ENCODE peak calls at places on chromosomes 7 and 10, in five cellular contexts. One of them, this sample, is unnamed.

GRCh38 chr7:47293884-47294568 is 287.9 kb downstream of the TNS3 start:
- DNase-seq in spleen: no peak
- DNase-seq in K562: no peak
- DNase-seq in esophagus muscularis mucosa: no peak
- DNase-seq in IMR-90: peak; percentile 51
- DNase-seq in this sample: no peak

GRCh38 chr7:16419126-16419525 is 2.2 kb downstream of the CRPPA start:
- DNase-seq in IMR-90: no peak
- DNase-seq in spleen: no peak
- DNase-seq in esophagus muscularis mucosa: no peak
- DNase-seq in K562: no peak
- DNase-seq in this sample: no peak

GRCh38 chr7:22413211-22413610 is 56.3 kb upstream of the RAPGEF5 start:
- DNase-seq in K562: no peak
- DNase-seq in spleen: no peak
- DNase-seq in esophagus muscularis mucosa: no peak
- DNase-seq in IMR-90: no peak
- DNase-seq in this sample: no peak

GRCh38 chr10:50615654-50616053 is 8.1 kb downstream of the SGMS1 start:
- DNase-seq in spleen: no peak
- DNase-seq in esophagus muscularis mucosa: no peak
- DNase-seq in K562: no peak
- DNase-seq in IMR-90: no peak
- DNase-seq in this sample: no peak

GRCh38 chr7:99793443-99793842 is 9.5 kb upstream of the CYP3A4 start:
- DNase-seq in IMR-90: no peak
- DNase-seq in esophagus muscularis mucosa: no peak
- DNase-seq in K562: no peak
- DNase-seq in spleen: no peak
- DNase-seq in this sample: no peak

GRCh38 chr10:4243651-4244050 is 458.6 kb upstream of the KLF6 start:
- DNase-seq in K562: no peak
- DNase-seq in esophagus muscularis mucosa: no peak
- DNase-seq in spleen: no peak
- DNase-seq in IMR-90: peak; percentile 100
- DNase-seq in this sample: no peak

GRCh38 chr10:124547651-124548168 is 86.1 kb downstream of the LHPP start:
- DNase-seq in esophagus muscularis mucosa: no peak
- DNase-seq in spleen: no peak
- DNase-seq in K562: peak; percentile 52
- DNase-seq in IMR-90: peak; percentile 19
- DNase-seq in this sample: no peak

GRCh38 chr7:7491044-7491443 is 44.6 kb downstream of the COL28A1 start:
- DNase-seq in spleen: no peak
- DNase-seq in K562: no peak
- DNase-seq in IMR-90: peak; percentile 52
- DNase-seq in esophagus muscularis mucosa: no peak
- DNase-seq in this sample: no peak

GRCh38 chr7:79692015-79692414 is 238.5 kb upstream of the MAGI2 start:
- DNase-seq in K562: no peak
- DNase-seq in spleen: no peak
- DNase-seq in IMR-90: peak; percentile 93
- DNase-seq in esophagus muscularis mucosa: no peak
- DNase-seq in this sample: no peak

GRCh38 chr7:154574235-154574634 is 428.7 kb downstream of the PAXIP1 start:
- DNase-seq in spleen: no peak
- DNase-seq in IMR-90: no peak
- DNase-seq in K562: no peak
- DNase-seq in esophagus muscularis mucosa: peak; percentile 17
- DNase-seq in this sample: no peak

GRCh38 chr7:128410092-128410665 is 397 bp upstream of the IMPDH1 start:
- DNase-seq in esophagus muscularis mucosa: peak; percentile 94
- DNase-seq in IMR-90: peak; percentile 81
- DNase-seq in K562: peak; percentile 69
- DNase-seq in spleen: peak; percentile 92
- DNase-seq in this sample: peak; percentile 94

GRCh38 chr7:87687653-87688254 is 59.6 kb downstream of the RUNDC3B start:
- DNase-seq in K562: no peak
- DNase-seq in IMR-90: no peak
- DNase-seq in spleen: no peak
- DNase-seq in esophagus muscularis mucosa: no peak
- DNase-seq in this sample: no peak

GRCh38 chr7:19116121-19117080 is 1.0 kb downstream of the TWIST1 start:
- DNase-seq in esophagus muscularis mucosa: no peak
- DNase-seq in IMR-90: peak; percentile 50
- DNase-seq in spleen: peak; percentile 74
- DNase-seq in K562: no peak
- DNase-seq in this sample: no peak

GRCh38 chr7:96189129-96189815 is 132.6 kb downstream of the SLC25A13 start:
- DNase-seq in K562: no peak
- DNase-seq in esophagus muscularis mucosa: no peak
- DNase-seq in spleen: no peak
- DNase-seq in IMR-90: no peak
- DNase-seq in this sample: no peak

GRCh38 chr7:36875794-36876193 is 151.5 kb upstream of the AOAH start:
- DNase-seq in IMR-90: no peak
- DNase-seq in esophagus muscularis mucosa: no peak
- DNase-seq in spleen: no peak
- DNase-seq in K562: no peak
- DNase-seq in this sample: no peak

GRCh38 chr10:68560916-68561691 is 967 bp downstream of the TET1 start:
- DNase-seq in IMR-90: peak; percentile 36
- DNase-seq in spleen: no peak
- DNase-seq in esophagus muscularis mucosa: no peak
- DNase-seq in K562: peak; percentile 83
- DNase-seq in this sample: no peak

GRCh38 chr10:115402690-115403089 is 309.5 kb downstream of the ATRNL1 start:
- DNase-seq in IMR-90: peak; percentile 30
- DNase-seq in esophagus muscularis mucosa: no peak
- DNase-seq in K562: no peak
- DNase-seq in spleen: no peak
- DNase-seq in this sample: no peak

GRCh38 chr10:43209064-43209455 is 57.8 kb downstream of the RASGEF1A start:
- DNase-seq in IMR-90: no peak
- DNase-seq in K562: no peak
- DNase-seq in esophagus muscularis mucosa: no peak
- DNase-seq in spleen: peak; percentile 54
- DNase-seq in this sample: no peak

GRCh38 chr10:78690354-78691111 is 378.2 kb upstream of the ZMIZ1 start:
- DNase-seq in spleen: no peak
- DNase-seq in IMR-90: no peak
- DNase-seq in esophagus muscularis mucosa: peak; percentile 70
- DNase-seq in K562: no peak
- DNase-seq in this sample: peak; percentile 37

GRCh38 chr7:132437730-132438129 is 138.5 kb downstream of the PLXNA4 start:
- DNase-seq in K562: no peak
- DNase-seq in esophagus muscularis mucosa: no peak
- DNase-seq in IMR-90: no peak
- DNase-seq in spleen: no peak
- DNase-seq in this sample: no peak

GRCh38 chr7:107958764-107959526 is 44.0 kb downstream of the LAMB1 start:
- DNase-seq in esophagus muscularis mucosa: no peak
- DNase-seq in spleen: no peak
- DNase-seq in K562: no peak
- DNase-seq in IMR-90: peak; percentile 90
- DNase-seq in this sample: no peak

GRCh38 chr10:100120550-100120949 is 38.9 kb upstream of the CPN1 start:
- DNase-seq in IMR-90: no peak
- DNase-seq in K562: no peak
- DNase-seq in esophagus muscularis mucosa: no peak
- DNase-seq in spleen: no peak
- DNase-seq in this sample: no peak

GRCh38 chr7:27375958-27376357 is 133.4 kb downstream of the EVX1 start:
- DNase-seq in K562: no peak
- DNase-seq in spleen: no peak
- DNase-seq in esophagus muscularis mucosa: no peak
- DNase-seq in IMR-90: no peak
- DNase-seq in this sample: no peak

GRCh38 chr7:17680026-17680425 is 260.3 kb downstream of the SNX13 start:
- DNase-seq in esophagus muscularis mucosa: no peak
- DNase-seq in IMR-90: peak; percentile 83
- DNase-seq in K562: no peak
- DNase-seq in spleen: no peak
- DNase-seq in this sample: peak; percentile 95

GRCh38 chr10:22156750-22157149 is 61.1 kb downstream of the EBLN1 start:
- DNase-seq in esophagus muscularis mucosa: peak; percentile 66
- DNase-seq in IMR-90: no peak
- DNase-seq in spleen: no peak
- DNase-seq in K562: no peak
- DNase-seq in this sample: no peak

GRCh38 chr10:51073461-51074237 is 638 bp upstream of the PRKG1 start:
- DNase-seq in esophagus muscularis mucosa: no peak
- DNase-seq in K562: no peak
- DNase-seq in IMR-90: peak; percentile 31
- DNase-seq in spleen: peak; percentile 68
- DNase-seq in this sample: no peak

GRCh38 chr10:66349076-66349475 is 576.8 kb upstream of the LRRTM3 start:
- DNase-seq in K562: no peak
- DNase-seq in spleen: no peak
- DNase-seq in esophagus muscularis mucosa: no peak
- DNase-seq in IMR-90: no peak
- DNase-seq in this sample: no peak

GRCh38 chr7:35702541-35702940 is 7.6 kb upstream of the HERPUD2 start:
- DNase-seq in esophagus muscularis mucosa: no peak
- DNase-seq in K562: no peak
- DNase-seq in IMR-90: no peak
- DNase-seq in spleen: no peak
- DNase-seq in this sample: no peak

GRCh38 chr7:122944682-122945303 is 50.7 kb downstream of the TAS2R16 start:
- DNase-seq in spleen: no peak
- DNase-seq in esophagus muscularis mucosa: no peak
- DNase-seq in IMR-90: no peak
- DNase-seq in K562: no peak
- DNase-seq in this sample: no peak

GRCh38 chr7:55100172-55100961 is 81.5 kb downstream of the EGFR start:
- DNase-seq in esophagus muscularis mucosa: peak; percentile 95
- DNase-seq in spleen: no peak
- DNase-seq in IMR-90: peak; percentile 45
- DNase-seq in K562: no peak
- DNase-seq in this sample: peak; percentile 88

GRCh38 chr10:60572511-60573194 is 183.0 kb upstream of the ANK3 start:
- DNase-seq in esophagus muscularis mucosa: no peak
- DNase-seq in spleen: no peak
- DNase-seq in K562: no peak
- DNase-seq in IMR-90: peak; percentile 67
- DNase-seq in this sample: no peak

DNA sequence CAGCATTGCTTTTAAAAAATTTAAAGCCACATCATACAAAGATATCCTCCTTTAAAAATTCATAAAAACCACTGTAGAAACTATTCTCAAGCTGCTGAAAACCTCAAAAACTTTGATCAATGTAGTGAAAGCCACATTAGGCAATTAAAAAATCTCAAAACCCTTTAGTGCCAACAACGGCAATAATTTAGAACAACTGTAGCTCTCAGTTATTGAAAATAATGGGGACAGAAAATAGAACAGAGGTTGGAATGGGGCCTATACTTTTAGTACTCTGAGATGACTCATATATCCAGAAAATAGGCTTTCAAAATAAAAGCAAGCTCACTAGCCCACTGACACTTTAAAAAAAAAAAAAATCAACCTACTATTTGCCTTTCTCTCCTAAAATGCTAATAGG is 87.5 kb downstream of the GSAP start:
- DNase-seq in spleen: no peak
- DNase-seq in esophagus muscularis mucosa: no peak
- DNase-seq in K562: no peak
- DNase-seq in IMR-90: peak; percentile 46
- DNase-seq in this sample: no peak
- H3K4me3 ChIP-seq in spleen: no peak overlapping the region
- H3K4me3 ChIP-seq in esophagus muscularis mucosa: no peak overlapping the region
- H3K4me3 ChIP-seq in K562: no peak overlapping the region
- H3K4me3 ChIP-seq in IMR-90: no peak overlapping the region
- H3K4me3 ChIP-seq in this sample: no peak overlapping the region

GRCh38 chr10:71999360-72000072 is 35.3 kb downstream of the CHST3 start:
- DNase-seq in esophagus muscularis mucosa: no peak
- DNase-seq in IMR-90: peak; percentile 73
- DNase-seq in spleen: peak; percentile 77
- DNase-seq in K562: no peak
- DNase-seq in this sample: no peak

GRCh38 chr10:72000073-72001025 is 36.2 kb downstream of the CHST3 start:
- DNase-seq in spleen: no peak
- DNase-seq in IMR-90: no peak
- DNase-seq in K562: no peak
- DNase-seq in esophagus muscularis mucosa: no peak
- DNase-seq in this sample: no peak

GRCh38 chr10:71996598-71997371 is 32.6 kb downstream of the CHST3 start:
- DNase-seq in spleen: no peak
- DNase-seq in esophagus muscularis mucosa: no peak
- DNase-seq in IMR-90: no peak
- DNase-seq in K562: no peak
- DNase-seq in this sample: no peak

GRCh38 chr10:71998840-71999194 is 34.6 kb downstream of the CHST3 start:
- DNase-seq in esophagus muscularis mucosa: no peak
- DNase-seq in spleen: peak; percentile 85
- DNase-seq in K562: no peak
- DNase-seq in IMR-90: peak; percentile 75
- DNase-seq in this sample: no peak

GRCh38 chr10:71998119-71998839 is 34.1 kb downstream of the CHST3 start:
- DNase-seq in K562: no peak
- DNase-seq in IMR-90: no peak
- DNase-seq in esophagus muscularis mucosa: no peak
- DNase-seq in spleen: peak; percentile 82
- DNase-seq in this sample: no peak
- H3K4me1 ChIP-seq in K562: peaks cover 10% of the 10 kb centered on the region
- H3K4me1 ChIP-seq in IMR-90: peaks cover 36% of the 10 kb centered on the region
- H3K4me1 ChIP-seq in esophagus muscularis mucosa: peaks cover 73% of the 10 kb centered on the region
- H3K4me1 ChIP-seq in spleen: peaks cover 35% of the 10 kb centered on the region
- H3K4me1 ChIP-seq in this sample: peaks cover 67% of the 10 kb centered on the region

GRCh38 chr7:105826143-105826542 is 50.3 kb downstream of the ATXN7L1 start:
- DNase-seq in K562: no peak
- DNase-seq in IMR-90: peak; percentile 34
- DNase-seq in esophagus muscularis mucosa: no peak
- DNase-seq in spleen: no peak
- DNase-seq in this sample: no peak
- H3K4me3 ChIP-seq in K562: no peak overlapping the region
- H3K4me3 ChIP-seq in IMR-90: no peak overlapping the region
- H3K4me3 ChIP-seq in esophagus muscularis mucosa: no peak overlapping the region
- H3K4me3 ChIP-seq in spleen: no peak overlapping the region
- H3K4me3 ChIP-seq in this sample: no peak overlapping the region

GRCh38 chr10:114310346-114310745 is 71.3 kb downstream of the VWA2 start:
- DNase-seq in IMR-90: no peak
- DNase-seq in spleen: peak; percentile 43
- DNase-seq in esophagus muscularis mucosa: no peak
- DNase-seq in K562: no peak
- DNase-seq in this sample: no peak
- H3K4me1 ChIP-seq in IMR-90: peaks cover 10% of the 10 kb centered on the region
- H3K4me1 ChIP-seq in spleen: no peaks in the 10 kb centered on the region
- H3K4me1 ChIP-seq in esophagus muscularis mucosa: peaks cover 17% of the 10 kb centered on the region
- H3K4me1 ChIP-seq in K562: no peaks in the 10 kb centered on the region
- H3K4me1 ChIP-seq in this sample: no peaks in the 10 kb centered on the region